ENCODE peak calls at places on chromosomes 3 and 15, in six cellular contexts. E is naive thymus-derived CD8-positive, alpha-beta T cell; W is activated gamma-delta T cell treated with Interleukin-2 at 50 U/mL for 16 hours; D is astrocyte; O is HL-60; L is cardiac muscle cell. F is an unnamed sample.

GRCh38 chr3:67202053-67202452 is 203.9 kb downstream of the KBTBD8 start:
- DNase-seq in E (no peak), W (no peak), D (no peak), O (no peak), L (no peak), F (no peak)

GRCh38 chr3:18989237-18989812 is 159.0 kb upstream of the KCNH8 start:
- DNase-seq in E (no peak), W (no peak), D (no peak), O (no peak), L (no peak), F (no peak)

GRCh38 chr3:124783696-124784095 is 53.4 kb downstream of the UMPS start:
- DNase-seq in E (no peak), W (no peak), D (peak; percentile 22), O (no peak), L (no peak), F (no peak)

GRCh38 chr15:80095959-80096358 is 36.5 kb downstream of the ZFAND6 start:
- DNase-seq in E (no peak), W (no peak), D (no peak), O (no peak), L (no peak), F (no peak)

GRCh38 chr15:36330598-36330997 is 248.8 kb upstream of the CDIN1 start:
- DNase-seq in E (no peak), W (no peak), D (no peak), O (no peak), L (no peak), F (no peak)

GRCh38 chr15:62879770-62880169 is 162.8 kb upstream of the TPM1 start:
- DNase-seq in E (no peak), W (no peak), D (no peak), O (no peak), L (no peak), F (no peak)

GRCh38 chr15:77784361-77785292 is 151.9 kb upstream of the LINGO1 start:
- DNase-seq in E (no peak), W (no peak), D (no peak), O (no peak), L (no peak), F (no peak)

GRCh38 chr3:189712906-189713483 is 81.8 kb downstream of the TP63 start:
- DNase-seq in E (no peak), W (no peak), D (no peak), O (no peak), L (no peak), F (no peak)

GRCh38 chr3:111070772-111071256 is 802 bp upstream of the NECTIN3 start:
- DNase-seq in E (no peak), W (no peak), D (no peak), O (no peak), L (no peak), F (peak; percentile 65)

GRCh38 chr15:64455951-64456350 is 4.4 kb upstream of the ZNF609 start:
- DNase-seq in E (peak; percentile 13), W (no peak), D (no peak), O (no peak), L (no peak), F (no peak)

GRCh38 chr3:172808969-172809546 is 58.5 kb downstream of the ECT2 start:
- DNase-seq in E (no peak), W (no peak), D (peak; percentile 35), O (peak; percentile 4), L (peak; percentile 72), F (no peak)

GRCh38 chr15:38627684-38628277 is 63.2 kb upstream of the RASGRP1 start:
- DNase-seq in E (no peak), W (no peak), D (no peak), O (no peak), L (no peak), F (no peak)

GRCh38 chr3:123871946-123872345 is 12.2 kb downstream of the MYLK start:
- DNase-seq in E (no peak), W (no peak), D (peak; percentile 80), O (no peak), L (no peak), F (no peak)

GRCh38 chr15:67820992-67821783 is 4.1 kb upstream of the SKOR1 start:
- DNase-seq in E (no peak), W (peak; percentile 28), D (peak; percentile 31), O (no peak), L (peak; percentile 89), F (peak; percentile 39)

GRCh38 chr3:89889386-89889785 is 782.0 kb downstream of the EPHA3 start:
- DNase-seq in E (no peak), W (no peak), D (no peak), O (no peak), L (no peak), F (no peak)

GRCh38 chr15:31499953-31500808 is 173.5 kb downstream of the KLF13 start:
- DNase-seq in E (no peak), W (no peak), D (no peak), O (no peak), L (no peak), F (no peak)

GRCh38 chr3:48739955-48740823 is 23.2 kb upstream of the IP6K2 start:
- DNase-seq in E (peak; percentile 28), W (peak; percentile 38), D (peak; percentile 42), O (no peak), L (peak; percentile 82), F (peak; percentile 94)

GRCh38 chr3:14640157-14640562 is 11.4 kb upstream of the CCDC174 start:
- DNase-seq in E (no peak), W (no peak), D (no peak), O (no peak), L (no peak), F (no peak)

GRCh38 chr15:31574761-31575160 is 248.1 kb downstream of the KLF13 start:
- DNase-seq in E (no peak), W (no peak), D (no peak), O (no peak), L (peak; percentile 39), F (no peak)

GRCh38 chr3:168495251-168495650 is 399.5 kb upstream of the GOLIM4 start:
- DNase-seq in E (no peak), W (no peak), D (no peak), O (no peak), L (no peak), F (no peak)

GRCh38 chr3:110420158-110420641 is 651.4 kb upstream of the NECTIN3 start:
- DNase-seq in E (no peak), W (no peak), D (peak; percentile 79), O (no peak), L (no peak), F (no peak)

GRCh38 chr15:51830279-51830806 is 890 bp downstream of the TMOD3 start:
- DNase-seq in E (peak; percentile 22), W (no peak), D (no peak), O (no peak), L (peak; percentile 45), F (no peak)

GRCh38 chr3:34185301-34185700 is 386.9 kb downstream of the PDCD6IP start:
- DNase-seq in E (no peak), W (no peak), D (no peak), O (no peak), L (no peak), F (no peak)

GRCh38 chr3:52872245-52872644 is 25.1 kb downstream of the STIMATE start:
- DNase-seq in E (no peak), W (no peak), D (no peak), O (no peak), L (no peak), F (no peak)

GRCh38 chr3:116198087-116198486 is 247.2 kb downstream of the LSAMP start:
- DNase-seq in E (no peak), W (no peak), D (peak; percentile 67), O (no peak), L (no peak), F (no peak)

GRCh38 chr3:143471705-143472104 is 352.1 kb downstream of the CHST2 start:
- DNase-seq in E (no peak), W (no peak), D (no peak), O (no peak), L (no peak), F (no peak)

GRCh38 chr3:42148982-42149432 is 57.9 kb downstream of the TRAK1 start:
- DNase-seq in E (no peak), W (no peak), D (peak; percentile 88), O (no peak), L (peak; percentile 87), F (peak; percentile 79)

GRCh38 chr15:74610302-74610951 is 5.2 kb upstream of the CLK3 start:
- DNase-seq in E (no peak), W (no peak), D (no peak), O (no peak), L (peak; percentile 22), F (no peak)

F was measured in tibial artery.